ENCODE peak calls at places on chromosome 3, in four cellular contexts. S is H1, P is HepG2, A is GM12878. B is an unnamed sample.

GRCh38 chr3:53085476-53085875 is 39.6 kb upstream of the SFMBT1 start:
- DNase-seq in S (no peak), P (no peak), A (no peak), B (no peak)

GRCh38 chr3:18308096-18308495 is 117.0 kb downstream of the SATB1 start:
- DNase-seq in S (no peak), P (no peak), A (no peak), B (no peak)

GRCh38 chr3:134143828-134144390 is 106.8 kb downstream of the RYK start:
- DNase-seq in S (no peak), P (peak; percentile 3), A (no peak), B (no peak)

GRCh38 chr3:124592658-124593441 is 137.4 kb upstream of the UMPS start:
- DNase-seq in S (peak; percentile 45), P (no peak), A (peak; percentile 70), B (no peak)

GRCh38 chr3:124246949-124247348 is 255.0 kb upstream of the ROPN1 start:
- DNase-seq in S (no peak), P (peak; percentile 43), A (no peak), B (peak; percentile 42)

GRCh38 chr3:52346623-52347530 is 30.8 kb downstream of the DNAH1 start:
- DNase-seq in S (no peak), P (no peak), A (no peak), B (no peak)

GRCh38 chr3:6526861-6527260 is 334.1 kb upstream of the GRM7 start:
- DNase-seq in S (no peak), P (no peak), A (peak; percentile 24), B (no peak)

GRCh38 chr3:27666277-27666676 is 55.8 kb downstream of the EOMES start:
- DNase-seq in S (no peak), P (no peak), A (no peak), B (no peak)

GRCh38 chr3:194960446-194961032 is 274.9 kb downstream of the FAM43A start:
- DNase-seq in S (no peak), P (no peak), A (no peak), B (no peak)

GRCh38 chr3:58564456-58565160 is 12.6 kb downstream of the FAM107A start:
- DNase-seq in S (no peak), P (peak; percentile 18), A (no peak), B (no peak)

GRCh38 chr3:36166477-36166876 is 213.8 kb upstream of the STAC start:
- DNase-seq in S (no peak), P (no peak), A (no peak), B (no peak)

GRCh38 chr3:61715886-61716527 is 154.6 kb downstream of the PTPRG start:
- DNase-seq in S (no peak), P (no peak), A (no peak), B (peak; percentile 28)

GRCh38 chr3:15055019-15055557 is 10.0 kb downstream of the MRPS25 start:
- DNase-seq in S (no peak), P (no peak), A (peak; percentile 54), B (no peak)

GRCh38 chr3:58158427-58159153 is 52.2 kb downstream of the DNASE1L3 start:
- DNase-seq in S (no peak), P (no peak), A (no peak), B (no peak)

GRCh38 chr3:52432225-52432624 is 12.7 kb downstream of the SEMA3G start:
- DNase-seq in S (no peak), P (no peak), A (no peak), B (no peak)

GRCh38 chr3:55160241-55160877 is 232.5 kb upstream of the LRTM1 start:
- DNase-seq in S (no peak), P (no peak), A (peak; percentile 77), B (no peak)

GRCh38 chr3:158086776-158087175 is 19.4 kb downstream of the SHOX2 start:
- DNase-seq in S (no peak), P (no peak), A (no peak), B (no peak)

DNA sequence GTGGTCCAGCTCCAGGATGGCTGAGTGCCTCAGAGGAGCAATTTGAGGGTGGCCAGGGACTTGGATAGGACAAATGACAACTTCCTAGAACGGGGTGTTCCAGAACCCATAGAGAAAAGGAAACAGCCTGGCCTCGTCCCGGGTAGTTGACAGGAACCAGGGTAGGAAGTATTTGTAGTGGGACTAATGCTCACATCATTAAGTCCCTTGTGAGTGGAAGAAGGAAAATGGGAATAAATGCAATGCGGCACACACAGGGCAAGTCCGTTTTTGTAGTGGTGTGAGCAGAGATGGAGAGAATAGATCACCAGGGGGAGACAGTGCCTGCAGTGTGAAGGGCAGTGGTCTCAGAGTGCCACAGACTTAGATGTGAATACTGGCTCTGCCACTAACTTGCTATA is 19.6 kb downstream of the TIMP4 start:
- DNase-seq in S (no peak), P (peak; percentile 33), A (no peak), B (peak; percentile 35)
- TF ChIP-seq SUZ12 in S (no peak), P (no peak), A (no peak), B (no peak)

GRCh38 chr3:32456429-32457130 is 46.1 kb downstream of the CMTM6 start:
- DNase-seq in S (peak; percentile 37), P (no peak), A (no peak), B (no peak)

GRCh38 chr3:32457971-32458471 is 44.6 kb downstream of the CMTM6 start:
- DNase-seq in S (peak; percentile 42), P (no peak), A (no peak), B (no peak)

GRCh38 chr3:32455609-32456428 is 46.8 kb downstream of the CMTM6 start:
- DNase-seq in S (no peak), P (no peak), A (no peak), B (no peak)

GRCh38 chr3:32459474-32459873 is 43.2 kb downstream of the CMTM6 start:
- DNase-seq in S (no peak), P (no peak), A (no peak), B (no peak)

DNA sequence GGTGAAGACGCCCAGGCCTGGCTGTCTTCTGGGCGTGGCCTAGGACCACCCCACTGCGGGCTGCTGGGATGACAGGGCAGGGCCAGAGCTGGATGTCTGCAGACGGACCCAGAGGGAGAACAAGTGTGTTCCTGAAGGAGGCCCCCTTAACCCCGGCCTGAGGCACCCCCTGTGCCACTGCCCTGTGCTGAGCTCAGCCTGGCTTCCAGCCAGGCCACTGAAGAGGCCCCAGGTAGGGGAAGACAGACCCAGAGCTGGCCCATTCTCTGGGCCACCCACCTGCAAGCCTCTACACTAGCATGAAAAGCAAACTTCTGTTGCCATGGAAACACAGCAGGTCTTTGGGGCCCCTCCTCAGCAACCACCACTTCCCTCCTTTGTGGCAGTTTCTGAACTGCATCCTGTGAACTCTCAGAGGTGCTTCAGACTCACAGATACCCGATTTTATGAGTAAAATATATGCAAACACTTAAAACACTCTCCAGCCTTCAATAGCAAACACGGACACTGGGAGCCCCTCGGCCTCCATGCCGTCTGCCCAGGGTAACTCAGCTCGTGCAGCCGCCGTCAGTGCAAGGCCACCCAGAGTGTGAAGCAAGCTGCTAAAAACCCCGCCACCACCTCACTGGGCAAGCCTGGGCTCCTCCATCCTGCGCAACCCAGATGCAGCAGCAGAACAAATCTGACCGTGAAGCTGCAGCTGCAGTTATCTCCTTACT is 42.5 kb downstream of the CMTM6 start:
- DNase-seq in S (peak; percentile 79), P (no peak), A (no peak), B (no peak)
- TF ChIP-seq SP1 in S (peak; percentile 87), P (no peak), A (peak; percentile 17), B (no peak)

GRCh38 chr3:175325440-175325839 is 466.3 kb downstream of the NAALADL2 start:
- DNase-seq in S (no peak), P (no peak), A (no peak), B (no peak)

GRCh38 chr3:175329373-175329772 is 470.2 kb downstream of the NAALADL2 start:
- DNase-seq in S (no peak), P (no peak), A (no peak), B (no peak)

GRCh38 chr3:175326041-175326440 is 466.9 kb downstream of the NAALADL2 start:
- DNase-seq in S (no peak), P (no peak), A (no peak), B (no peak)
- TF ChIP-seq SUZ12 in S (no peak), P (no peak), A (no peak), B (no peak)

GRCh38 chr3:151462278-151462779 is 1.5 kb upstream of the IGSF10 start:
- DNase-seq in S (no peak), P (no peak), A (no peak), B (no peak)

GRCh38 chr3:151460240-151460639 is 621 bp downstream of the IGSF10 start:
- DNase-seq in S (no peak), P (no peak), A (no peak), B (no peak)

GRCh38 chr3:151456065-151456464 is 4.8 kb downstream of the IGSF10 start:
- DNase-seq in S (no peak), P (no peak), A (no peak), B (no peak)

GRCh38 chr3:151459360-151459759 is 1.5 kb downstream of the IGSF10 start:
- DNase-seq in S (no peak), P (no peak), A (no peak), B (no peak)

DNA sequence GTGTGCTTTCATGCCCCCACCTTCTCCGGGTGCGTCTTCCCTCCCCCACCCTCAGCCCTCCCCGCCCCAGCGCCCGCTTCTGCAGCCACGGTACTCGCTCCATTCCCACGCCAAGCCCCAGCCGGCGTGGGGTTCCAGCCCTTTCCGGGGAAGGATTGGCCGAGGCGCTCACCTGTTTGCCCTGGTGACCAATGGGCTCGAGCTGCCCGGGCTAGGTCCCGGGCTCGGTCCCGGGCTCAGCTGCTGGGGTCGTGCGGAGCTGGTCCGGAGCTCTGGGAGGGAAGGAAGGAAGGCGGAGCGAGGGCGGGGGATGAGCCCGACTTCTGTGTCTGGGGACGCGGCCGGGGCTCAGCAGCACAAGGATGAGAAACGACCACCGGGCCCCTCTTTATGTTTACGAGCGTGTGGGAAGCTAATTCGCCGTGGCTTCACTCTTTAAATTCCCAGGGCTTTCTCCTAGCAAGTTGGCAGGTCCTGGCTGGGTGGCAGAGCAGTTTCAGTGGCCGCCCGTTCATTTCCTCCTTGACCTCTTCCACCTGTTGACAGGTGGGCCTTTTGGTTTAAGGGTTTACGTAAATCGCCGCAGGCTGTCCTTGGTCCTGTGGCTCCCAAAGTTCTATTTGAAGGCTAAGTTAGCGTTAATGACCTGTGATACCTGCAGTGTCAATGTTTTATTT is at the start of gene IGSF10:
- DNase-seq in S (peak; percentile 69), P (no peak), A (no peak), B (peak; percentile 56)
- TF ChIP-seq SP1 in S (no peak), P (no peak), A (no peak), B (no peak)

GRCh38 chr3:30333903-30334302 is 272.5 kb upstream of the TGFBR2 start:
- DNase-seq in S (no peak), P (no peak), A (no peak), B (no peak)
- TF ChIP-seq SUZ12 in S (no peak), P (no peak), A (no peak), B (no peak)

GRCh38 chr3:9129366-9129765 is 120.1 kb downstream of the SRGAP3 start:
- DNase-seq in S (no peak), P (no peak), A (no peak), B (no peak)

GRCh38 chr3:9123849-9124248 is 125.6 kb downstream of the SRGAP3 start:
- DNase-seq in S (no peak), P (no peak), A (no peak), B (no peak)

GRCh38 chr3:9122732-9123364 is 126.6 kb downstream of the SRGAP3 start:
- DNase-seq in S (no peak), P (no peak), A (no peak), B (no peak)

GRCh38 chr3:9124725-9125124 is 124.7 kb downstream of the SRGAP3 start:
- DNase-seq in S (no peak), P (no peak), A (no peak), B (no peak)

GRCh38 chr3:9125278-9125951 is 124.0 kb downstream of the SRGAP3 start:
- DNase-seq in S (no peak), P (no peak), A (no peak), B (no peak)
- TF ChIP-seq SP1 in S (no peak), P (no peak), A (no peak), B (no peak)